ENCODE peak calls at places on chromosomes 3 and 15, in six cellular contexts. W is fibroblast of pulmonary artery; V is Kasumi-1; H is DMS79 treated with DMSO at 0.1 percent for 48 hours; F is OCI-LY7; O is activated naive CD4-positive, alpha-beta T cell treated with anti-CD3 and anti-CD28 coated beads, Interleukin-2, amount 10 ng/mL, durations not matched to agents 7 days and 5 days. M is an unnamed sample.

GRCh38 chr15:65323071-65323511 is 18.6 kb downstream of the RNU5B-1 start:
- DNase-seq in W (peak; percentile 59), V (no peak), H (peak; percentile 56), F (no peak), O (no peak), M (no peak)

GRCh38 chr15:92667291-92667904 is 11.8 kb upstream of the FAM174B start:
- DNase-seq in W (no peak), V (no peak), H (peak; percentile 6), F (no peak), O (no peak), M (no peak)

GRCh38 chr15:70954733-70955132 is 62.1 kb downstream of the LRRC49 start:
- DNase-seq in W (no peak), V (no peak), H (no peak), F (no peak), O (no peak), M (no peak)

GRCh38 chr15:63043391-63044076 is 987 bp downstream of the TPM1 start:
- DNase-seq in W (no peak), V (peak; percentile 20), H (peak; percentile 3), F (no peak), O (no peak), M (no peak)

GRCh38 chr3:137032465-137033120 is 74.8 kb downstream of the IL20RB start:
- DNase-seq in W (peak; percentile 90), V (peak; percentile 64), H (peak; percentile 87), F (peak; percentile 69), O (peak; percentile 85), M (peak; percentile 95)

GRCh38 chr3:33218446-33219174 is at the start of gene SUSD5:
- DNase-seq in W (peak; percentile 42), V (no peak), H (peak; percentile 11), F (no peak), O (no peak), M (no peak)

GRCh38 chr3:155154255-155154654 is 74.1 kb downstream of the MME start:
- DNase-seq in W (no peak), V (no peak), H (no peak), F (no peak), O (no peak), M (no peak)

GRCh38 chr3:188188911-188189310 is 35.0 kb downstream of the LPP start:
- DNase-seq in W (no peak), V (no peak), H (no peak), F (no peak), O (no peak), M (no peak)

GRCh38 chr3:28951773-28952556 is 328.9 kb upstream of the RBMS3 start:
- DNase-seq in W (no peak), V (peak; percentile 39), H (no peak), F (no peak), O (no peak), M (no peak)

GRCh38 chr3:111509308-111509707 is 32.7 kb upstream of the CD96 start:
- DNase-seq in W (no peak), V (no peak), H (no peak), F (no peak), O (no peak), M (no peak)

M was measured in mucosa of descending colon.